ENCODE peak calls at places on chromosomes 16 and 17, in ten cellular contexts. V is SK-N-SH, T is A549, R is ovary, D is esophagus muscularis mucosa, X is stomach, N is suprapubic skin, S is transverse colon, M is tibial nerve, H is upper lobe of left lung. J is an unnamed sample.

GRCh38 chr17:57284984-57285646 is 28.8 kb downstream of the MSI2 start:
- DNase-seq in V (no peak), T (no peak), R (peak), D (no peak), X (no peak), N (no peak), S (peak), M (no peak), H (no peak), J (no peak)

GRCh38 chr16:1612320-1613111 is at the start of gene CRAMP1:
- DNase-seq in V (peak), T (peak), R (no peak), D (no peak), X (no peak), N (no peak), S (peak), M (no peak), H (no peak), J (peak)

GRCh38 chr16:301235-301634 is 18.3 kb downstream of the PDIA2 start:
- DNase-seq in V (no peak), T (no peak), R (no peak), D (no peak), X (no peak), N (no peak), S (no peak), M (no peak), H (no peak), J (no peak)

GRCh38 chr17:68184141-68184571 is 63.7 kb upstream of the AMZ2 start:
- DNase-seq in V (no peak), T (no peak), R (no peak), D (no peak), X (no peak), N (no peak), S (no peak), M (no peak), H (no peak), J (no peak)

GRCh38 chr16:67029249-67030096 is 524 bp downstream of the CBFB start:
- DNase-seq in V (peak), T (peak), R (peak), D (no peak), X (peak), N (peak), S (peak), M (peak), H (peak), J (peak)

GRCh38 chr16:85570213-85570734 is 42.8 kb upstream of the GSE1 start:
- DNase-seq in V (no peak), T (no peak), R (no peak), D (no peak), X (peak), N (no peak), S (no peak), M (no peak), H (peak), J (no peak)

GRCh38 chr16:67431805-67432476 is 1.0 kb downstream of the HSD11B2 start:
- DNase-seq in V (peak), T (no peak), R (peak), D (no peak), X (no peak), N (no peak), S (no peak), M (no peak), H (no peak), J (no peak)

GRCh38 chr16:80525420-80525819 is 15.4 kb upstream of the DYNLRB2 start:
- DNase-seq in V (no peak), T (no peak), R (no peak), D (no peak), X (no peak), N (no peak), S (no peak), M (no peak), H (no peak), J (no peak)

DNA sequence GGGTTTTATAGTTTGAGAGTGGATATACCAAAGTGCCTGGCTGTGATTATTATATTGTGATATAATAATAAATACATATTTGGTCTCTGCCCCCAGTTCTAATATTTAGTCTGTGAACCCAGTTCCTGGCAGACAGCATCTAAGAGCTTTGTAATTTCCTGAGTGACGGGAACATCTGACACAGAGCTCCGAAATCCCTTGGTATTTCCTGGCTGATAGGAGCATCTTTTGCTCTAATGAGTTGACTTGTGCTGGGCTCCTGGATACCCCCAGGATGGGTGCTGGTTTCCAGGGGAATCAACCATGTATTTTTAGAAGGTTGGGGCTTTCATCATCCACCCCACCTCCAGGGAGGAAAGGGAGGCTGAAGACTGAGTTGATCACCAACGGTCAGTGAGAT is 187.3 kb downstream of the CDH13 start:
- DNase-seq in V (no peak), T (no peak), R (no peak), D (no peak), X (no peak), N (no peak), S (no peak), M (no peak), H (no peak), J (no peak)
- TF ChIP-seq EP300 in V (no peak), T (no peak), R (no peak), D (no peak), X (no peak), N (no peak), S (no peak), M (no peak), H (no peak), J (no peak)

DNA sequence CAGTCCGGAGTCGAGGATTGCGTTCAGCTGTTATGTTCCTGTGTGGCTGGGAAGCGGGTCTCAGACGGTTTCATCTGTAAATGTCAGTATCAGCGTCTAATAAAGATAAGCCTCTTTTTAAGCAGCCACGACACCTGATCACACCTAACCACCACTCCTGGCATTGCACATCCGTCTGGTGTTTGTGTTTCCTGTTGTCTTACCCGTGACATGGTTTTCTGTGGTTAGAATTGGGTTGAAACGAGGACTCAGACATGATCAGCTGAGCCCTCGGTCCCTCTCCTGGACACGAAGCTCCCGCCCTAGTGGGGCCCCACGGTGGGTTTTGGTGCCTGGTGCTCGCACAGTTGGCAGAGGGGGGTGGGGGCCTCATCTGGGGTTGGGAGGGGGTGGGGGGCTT is 18.3 kb downstream of the CPNE7 start:
- DNase-seq in V (no peak), T (no peak), R (no peak), D (no peak), X (no peak), N (no peak), S (no peak), M (no peak), H (no peak), J (no peak)
- TF ChIP-seq EP300 in V (no peak), T (no peak), R (no peak), D (no peak), X (no peak), N (no peak), S (no peak), M (no peak), H (no peak), J (no peak)

DNA sequence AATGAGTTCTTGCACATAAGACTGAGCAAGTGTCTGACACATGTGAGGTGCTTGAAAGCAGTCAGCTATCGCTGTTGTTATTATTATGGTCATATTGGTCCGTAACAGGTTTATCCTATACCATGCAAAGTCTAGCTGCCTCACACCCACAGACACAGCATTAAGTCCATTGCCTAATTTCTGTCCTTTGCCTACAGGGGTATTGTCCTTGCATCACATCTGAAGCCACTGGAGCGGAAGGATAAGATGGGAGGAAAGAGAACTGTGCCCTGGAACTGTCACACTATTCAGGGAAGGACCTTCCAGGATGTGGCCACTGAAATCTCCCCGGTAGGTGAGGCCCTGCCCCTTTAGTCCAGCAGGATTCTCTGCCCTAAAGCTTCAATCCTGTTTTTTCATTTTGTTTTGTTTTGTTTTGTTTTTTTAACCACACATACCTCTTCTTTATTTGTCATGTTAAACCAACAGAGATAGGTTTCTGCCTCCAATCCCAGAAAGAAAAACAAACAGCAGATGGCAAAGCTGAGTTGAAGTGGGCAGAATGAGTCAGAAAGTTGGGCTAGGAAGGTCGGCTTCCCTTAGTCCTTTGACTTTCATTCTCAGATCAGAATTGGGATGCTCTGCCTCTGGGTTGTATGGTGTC is 2.2 kb upstream of the EFTUD2 start:
- DNase-seq in V (no peak), T (peak), R (no peak), D (no peak), X (no peak), N (no peak), S (no peak), M (no peak), H (no peak), J (no peak)
- TF ChIP-seq EP300 in V (no peak), T (no peak), R (no peak), D (no peak), X (no peak), N (no peak), S (no peak), M (no peak), H (no peak), J (no peak)

DNA sequence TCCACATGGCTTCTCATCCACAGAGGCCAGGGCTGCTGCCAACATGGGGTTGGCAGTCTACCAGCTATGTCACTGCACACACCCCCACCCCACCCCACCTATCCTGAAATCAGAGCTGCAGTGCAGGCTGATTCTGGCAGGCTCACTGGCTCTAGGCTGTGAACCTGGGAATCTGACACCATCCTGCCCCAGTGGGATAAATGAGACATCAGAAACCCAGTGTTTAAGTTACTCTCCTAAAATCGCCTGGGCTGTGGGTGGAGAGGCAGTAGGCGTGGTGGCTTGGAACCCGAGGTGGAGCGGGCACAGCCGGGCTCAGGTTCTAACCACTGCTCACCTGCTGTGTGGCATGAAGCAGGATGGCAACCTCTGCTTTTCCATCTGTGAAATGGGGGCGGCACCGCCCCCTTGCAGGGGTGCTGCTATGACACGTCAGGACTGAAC is 5.6 kb downstream of the SLC38A8 start:
- DNase-seq in V (no peak), T (no peak), R (no peak), D (no peak), X (no peak), N (no peak), S (no peak), M (no peak), H (no peak), J (no peak)
- TF ChIP-seq EP300 in V (no peak), T (no peak), R (no peak), D (no peak), X (no peak), N (no peak), S (no peak), M (no peak), H (no peak), J (no peak)

GRCh38 chr17:75384751-75385150 is 20.7 kb downstream of the GRB2 start:
- DNase-seq in V (no peak), T (no peak), R (no peak), D (no peak), X (no peak), N (no peak), S (no peak), M (no peak), H (no peak), J (no peak)
- TF ChIP-seq EP300 in V (no peak), T (no peak), R (no peak), D (no peak), X (no peak), N (no peak), S (no peak), M (no peak), H (no peak), J (no peak)

DNA sequence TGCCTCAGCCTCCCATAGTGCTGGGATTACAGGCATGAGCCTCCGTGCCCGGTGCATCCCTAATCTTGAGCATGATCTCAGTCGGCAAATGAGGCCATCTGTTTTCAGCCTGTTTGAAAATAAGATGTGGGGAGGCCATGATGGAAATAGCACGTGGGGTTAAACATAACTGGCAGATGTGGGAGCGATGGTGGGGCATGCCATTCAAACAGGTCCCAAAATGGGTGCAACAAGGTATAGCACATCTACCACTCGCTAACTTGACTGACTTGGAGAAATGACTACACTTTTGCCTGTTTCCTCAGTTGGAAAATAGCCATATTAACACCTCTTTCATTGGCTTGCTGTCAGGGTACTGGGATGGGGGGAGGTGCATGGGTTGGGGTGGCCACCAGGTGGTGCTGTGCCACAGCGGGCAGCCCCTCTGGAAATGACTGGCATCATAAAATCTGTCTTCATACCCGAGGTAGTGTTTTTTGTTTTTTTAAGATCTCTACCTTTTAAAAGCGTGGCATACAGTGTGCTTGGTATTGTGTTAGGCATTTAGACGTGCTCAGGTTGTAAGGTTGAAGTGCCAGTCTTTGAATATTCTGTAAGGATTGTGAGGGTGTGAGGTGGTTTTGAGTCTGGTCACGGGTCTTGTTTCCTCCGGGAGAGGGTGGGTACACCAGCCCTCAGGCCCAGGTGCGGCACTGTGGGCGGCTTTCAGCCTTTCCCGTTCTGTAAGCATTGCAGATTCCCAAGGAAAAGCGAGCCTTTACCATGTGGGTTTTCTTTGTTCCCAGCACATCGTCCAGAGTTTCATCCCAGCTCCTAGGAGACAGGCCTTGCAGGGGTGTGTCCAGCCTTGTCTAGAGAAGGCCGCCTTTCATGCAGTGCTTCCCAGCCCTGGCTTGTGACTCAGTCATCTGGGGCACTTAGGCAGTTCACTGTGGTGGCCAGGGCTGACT is 2.9 kb upstream of the TTYH2 start:
- DNase-seq in V (peak), T (peak), R (peak), D (no peak), X (peak), N (no peak), S (peak), M (peak), H (peak), J (peak)
- TF ChIP-seq EP300 in V (peak), T (no peak), R (no peak), D (no peak), X (no peak), N (no peak), S (no peak), M (no peak), H (no peak), J (no peak)

GRCh38 chr17:69336996-69337395 is 10.1 kb upstream of the ABCA5 start:
- DNase-seq in V (no peak), T (no peak), R (no peak), D (no peak), X (no peak), N (no peak), S (no peak), M (no peak), H (no peak), J (no peak)
- TF ChIP-seq EP300 in V (no peak), T (no peak), R (no peak), D (no peak), X (no peak), N (no peak), S (no peak), M (no peak), H (no peak), J (no peak)

DNA sequence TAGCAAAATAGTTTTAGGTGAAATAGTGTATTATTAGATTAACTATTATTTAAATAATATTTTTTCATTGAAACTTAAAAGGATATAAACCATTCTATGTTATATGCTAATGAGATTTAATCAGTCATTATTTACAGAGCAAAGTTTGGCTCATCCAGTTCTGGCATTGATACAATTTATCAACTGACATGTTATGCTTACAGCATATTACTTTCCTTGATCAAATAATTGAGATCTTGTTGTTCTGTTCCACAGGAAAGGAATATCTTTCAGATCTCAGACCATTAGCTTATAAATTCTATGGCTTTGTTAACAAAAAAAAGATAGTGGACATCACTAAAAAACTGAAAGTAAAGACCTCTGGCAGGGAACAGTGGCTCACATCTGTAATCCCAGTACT is 403.0 kb downstream of the ZFHX3 start:
- DNase-seq in V (no peak), T (no peak), R (no peak), D (no peak), X (no peak), N (no peak), S (no peak), M (no peak), H (no peak), J (no peak)
- TF ChIP-seq EP300 in V (no peak), T (no peak), R (no peak), D (no peak), X (no peak), N (no peak), S (no peak), M (no peak), H (no peak), J (no peak)